ENCODE peak calls at places on chromosomes 6 and 20, in seven cellular contexts. One of them, this sample, is unnamed.

GRCh38 chr20:34771680-34772081 is 53.8 kb downstream of the NCOA6 start:
- DNase-seq in activated naive CD8-positive, alpha-beta T cell treated with anti-CD3 and anti-CD28 coated beads for 36 hours: no peak
- DNase-seq in left ventricle myocardium superior: no peak
- DNase-seq in NCI-H1092: no peak
- DNase-seq in NCI-H1436: no peak
- DNase-seq in NCI-H460: no peak
- DNase-seq in ELR: no peak
- DNase-seq in this sample: no peak

GRCh38 chr6:4682431-4683159 is 93.6 kb upstream of the CDYL start:
- DNase-seq in activated naive CD8-positive, alpha-beta T cell treated with anti-CD3 and anti-CD28 coated beads for 36 hours: no peak
- DNase-seq in left ventricle myocardium superior: no peak
- DNase-seq in NCI-H1092: no peak
- DNase-seq in NCI-H1436: no peak
- DNase-seq in NCI-H460: no peak
- DNase-seq in ELR: no peak
- DNase-seq in this sample: no peak

GRCh38 chr20:31606928-31607639 is 2.0 kb downstream of the ID1 start:
- DNase-seq in activated naive CD8-positive, alpha-beta T cell treated with anti-CD3 and anti-CD28 coated beads for 36 hours: no peak
- DNase-seq in left ventricle myocardium superior: no peak
- DNase-seq in NCI-H1092: peak; percentile 60
- DNase-seq in NCI-H1436: peak; percentile 27
- DNase-seq in NCI-H460: peak; percentile 41
- DNase-seq in ELR: peak; percentile 93
- DNase-seq in this sample: no peak

GRCh38 chr6:162814417-162814988 is 86.7 kb downstream of the PACRG start:
- DNase-seq in activated naive CD8-positive, alpha-beta T cell treated with anti-CD3 and anti-CD28 coated beads for 36 hours: no peak
- DNase-seq in left ventricle myocardium superior: no peak
- DNase-seq in NCI-H1092: no peak
- DNase-seq in NCI-H1436: no peak
- DNase-seq in NCI-H460: no peak
- DNase-seq in ELR: no peak
- DNase-seq in this sample: no peak

GRCh38 chr20:43658068-43658722 is 8.7 kb upstream of the MYBL2 start:
- DNase-seq in activated naive CD8-positive, alpha-beta T cell treated with anti-CD3 and anti-CD28 coated beads for 36 hours: peak; percentile 67
- DNase-seq in left ventricle myocardium superior: no peak
- DNase-seq in NCI-H1092: no peak
- DNase-seq in NCI-H1436: no peak
- DNase-seq in NCI-H460: no peak
- DNase-seq in ELR: peak; percentile 62
- DNase-seq in this sample: no peak

GRCh38 chr6:125519367-125519766 is 217.6 kb upstream of the HDDC2 start:
- DNase-seq in activated naive CD8-positive, alpha-beta T cell treated with anti-CD3 and anti-CD28 coated beads for 36 hours: no peak
- DNase-seq in left ventricle myocardium superior: no peak
- DNase-seq in NCI-H1092: no peak
- DNase-seq in NCI-H1436: no peak
- DNase-seq in NCI-H460: no peak
- DNase-seq in ELR: no peak
- DNase-seq in this sample: no peak

GRCh38 chr6:87203448-87204023 is 48.2 kb downstream of the ZNF292 start:
- DNase-seq in activated naive CD8-positive, alpha-beta T cell treated with anti-CD3 and anti-CD28 coated beads for 36 hours: no peak
- DNase-seq in left ventricle myocardium superior: no peak
- DNase-seq in NCI-H1092: no peak
- DNase-seq in NCI-H1436: no peak
- DNase-seq in NCI-H460: no peak
- DNase-seq in ELR: no peak
- DNase-seq in this sample: no peak

GRCh38 chr6:162856885-162857284 is 129.1 kb downstream of the PACRG start:
- DNase-seq in activated naive CD8-positive, alpha-beta T cell treated with anti-CD3 and anti-CD28 coated beads for 36 hours: no peak
- DNase-seq in left ventricle myocardium superior: no peak
- DNase-seq in NCI-H1092: peak; percentile 67
- DNase-seq in NCI-H1436: peak; percentile 49
- DNase-seq in NCI-H460: peak; percentile 29
- DNase-seq in ELR: peak; percentile 88
- DNase-seq in this sample: peak; percentile 67

GRCh38 chr6:147201885-147202515 is 2.2 kb upstream of the STXBP5 start:
- DNase-seq in activated naive CD8-positive, alpha-beta T cell treated with anti-CD3 and anti-CD28 coated beads for 36 hours: peak; percentile 7
- DNase-seq in left ventricle myocardium superior: peak; percentile 27
- DNase-seq in NCI-H1092: no peak
- DNase-seq in NCI-H1436: peak; percentile 21
- DNase-seq in NCI-H460: no peak
- DNase-seq in ELR: peak; percentile 28
- DNase-seq in this sample: peak; percentile 18

GRCh38 chr6:7671581-7671980 is 54.3 kb upstream of the BMP6 start:
- DNase-seq in activated naive CD8-positive, alpha-beta T cell treated with anti-CD3 and anti-CD28 coated beads for 36 hours: no peak
- DNase-seq in left ventricle myocardium superior: no peak
- DNase-seq in NCI-H1092: no peak
- DNase-seq in NCI-H1436: no peak
- DNase-seq in NCI-H460: no peak
- DNase-seq in ELR: no peak
- DNase-seq in this sample: no peak

GRCh38 chr6:6494677-6495076 is 93.8 kb upstream of the LY86 start:
- DNase-seq in activated naive CD8-positive, alpha-beta T cell treated with anti-CD3 and anti-CD28 coated beads for 36 hours: peak; percentile 6
- DNase-seq in left ventricle myocardium superior: peak; percentile 74
- DNase-seq in NCI-H1092: no peak
- DNase-seq in NCI-H1436: peak; percentile 15
- DNase-seq in NCI-H460: peak; percentile 43
- DNase-seq in ELR: peak; percentile 1
- DNase-seq in this sample: peak; percentile 76

GRCh38 chr20:3823881-3824280 is 3.5 kb downstream of the AP5S1 start:
- DNase-seq in activated naive CD8-positive, alpha-beta T cell treated with anti-CD3 and anti-CD28 coated beads for 36 hours: no peak
- DNase-seq in left ventricle myocardium superior: no peak
- DNase-seq in NCI-H1092: no peak
- DNase-seq in NCI-H1436: no peak
- DNase-seq in NCI-H460: no peak
- DNase-seq in ELR: no peak
- DNase-seq in this sample: no peak

GRCh38 chr6:72769459-72770125 is 147.7 kb downstream of the KCNQ5 start:
- DNase-seq in activated naive CD8-positive, alpha-beta T cell treated with anti-CD3 and anti-CD28 coated beads for 36 hours: no peak
- DNase-seq in left ventricle myocardium superior: no peak
- DNase-seq in NCI-H1092: no peak
- DNase-seq in NCI-H1436: no peak
- DNase-seq in NCI-H460: no peak
- DNase-seq in ELR: no peak
- DNase-seq in this sample: no peak

GRCh38 chr6:108083349-108083748 is 8.8 kb upstream of the OSTM1 start:
- DNase-seq in activated naive CD8-positive, alpha-beta T cell treated with anti-CD3 and anti-CD28 coated beads for 36 hours: no peak
- DNase-seq in left ventricle myocardium superior: no peak
- DNase-seq in NCI-H1092: no peak
- DNase-seq in NCI-H1436: no peak
- DNase-seq in NCI-H460: no peak
- DNase-seq in ELR: peak; percentile 6
- DNase-seq in this sample: no peak

GRCh38 chr20:22430746-22431168 is 153.6 kb downstream of the FOXA2 start:
- DNase-seq in activated naive CD8-positive, alpha-beta T cell treated with anti-CD3 and anti-CD28 coated beads for 36 hours: no peak
- DNase-seq in left ventricle myocardium superior: no peak
- DNase-seq in NCI-H1092: no peak
- DNase-seq in NCI-H1436: no peak
- DNase-seq in NCI-H460: no peak
- DNase-seq in ELR: no peak
- DNase-seq in this sample: no peak

GRCh38 chr6:113796040-113796439 is 61.1 kb upstream of the MARCKS start:
- DNase-seq in activated naive CD8-positive, alpha-beta T cell treated with anti-CD3 and anti-CD28 coated beads for 36 hours: no peak
- DNase-seq in left ventricle myocardium superior: no peak
- DNase-seq in NCI-H1092: no peak
- DNase-seq in NCI-H1436: no peak
- DNase-seq in NCI-H460: no peak
- DNase-seq in ELR: no peak
- DNase-seq in this sample: no peak

GRCh38 chr6:161228096-161228495 is 45.8 kb downstream of the AGPAT4 start:
- DNase-seq in activated naive CD8-positive, alpha-beta T cell treated with anti-CD3 and anti-CD28 coated beads for 36 hours: no peak
- DNase-seq in left ventricle myocardium superior: no peak
- DNase-seq in NCI-H1092: no peak
- DNase-seq in NCI-H1436: no peak
- DNase-seq in NCI-H460: no peak
- DNase-seq in ELR: no peak
- DNase-seq in this sample: no peak

GRCh38 chr6:136446579-136447182 is 103.5 kb downstream of the MAP7 start:
- DNase-seq in activated naive CD8-positive, alpha-beta T cell treated with anti-CD3 and anti-CD28 coated beads for 36 hours: no peak
- DNase-seq in left ventricle myocardium superior: no peak
- DNase-seq in NCI-H1092: no peak
- DNase-seq in NCI-H1436: no peak
- DNase-seq in NCI-H460: no peak
- DNase-seq in ELR: no peak
- DNase-seq in this sample: no peak

GRCh38 chr20:41136336-41136694 is 1.0 kb upstream of the PLCG1 start:
- DNase-seq in activated naive CD8-positive, alpha-beta T cell treated with anti-CD3 and anti-CD28 coated beads for 36 hours: no peak
- DNase-seq in left ventricle myocardium superior: no peak
- DNase-seq in NCI-H1092: peak; percentile 42
- DNase-seq in NCI-H1436: no peak
- DNase-seq in NCI-H460: no peak
- DNase-seq in ELR: no peak
- DNase-seq in this sample: no peak

GRCh38 chr6:72643214-72643613 is 21.4 kb downstream of the KCNQ5 start:
- DNase-seq in activated naive CD8-positive, alpha-beta T cell treated with anti-CD3 and anti-CD28 coated beads for 36 hours: no peak
- DNase-seq in left ventricle myocardium superior: no peak
- DNase-seq in NCI-H1092: no peak
- DNase-seq in NCI-H1436: no peak
- DNase-seq in NCI-H460: no peak
- DNase-seq in ELR: no peak
- DNase-seq in this sample: no peak

GRCh38 chr20:45036044-45036755 is 64.7 kb downstream of the KCNS1 start:
- DNase-seq in activated naive CD8-positive, alpha-beta T cell treated with anti-CD3 and anti-CD28 coated beads for 36 hours: peak; percentile 64
- DNase-seq in left ventricle myocardium superior: no peak
- DNase-seq in NCI-H1092: no peak
- DNase-seq in NCI-H1436: no peak
- DNase-seq in NCI-H460: peak; percentile 59
- DNase-seq in ELR: peak; percentile 94
- DNase-seq in this sample: no peak

GRCh38 chr6:39226606-39227300 is 2.5 kb downstream of the KCNK5 start:
- DNase-seq in activated naive CD8-positive, alpha-beta T cell treated with anti-CD3 and anti-CD28 coated beads for 36 hours: no peak
- DNase-seq in left ventricle myocardium superior: no peak
- DNase-seq in NCI-H1092: no peak
- DNase-seq in NCI-H1436: no peak
- DNase-seq in NCI-H460: no peak
- DNase-seq in ELR: no peak
- DNase-seq in this sample: no peak